ENCODE peak calls at places on chromosomes 11 and 22, in eight cellular contexts. J is effector CD4-positive, alpha-beta T cell; U is WTC11; Q is caudate nucleus; Z is stomach; K is HFFc6; S is NCI-H774; G is tibial nerve. F is an unnamed sample.

GRCh38 chr11:107018902-107019493 is 722 bp upstream of the GUCY1A2 start:
- DNase-seq in K (peak), J (no peak), Q (peak), U (peak), G (peak), Z (peak), S (no peak), F (no peak)

GRCh38 chr11:76626921-76627391 is 43.6 kb downstream of the LRRC32 start:
- DNase-seq in S (no peak), Z (no peak), Q (no peak), G (no peak), U (no peak), K (peak), J (no peak), F (no peak)

GRCh38 chr11:92843455-92843854 is 126.0 kb upstream of the MTNR1B start:
- DNase-seq in Z (no peak), K (no peak), Q (no peak), G (no peak), J (no peak), U (no peak), S (no peak), F (no peak)

GRCh38 chr11:67606150-67606476 is 623 bp upstream of the NDUFV1 start:
- DNase-seq in Q (no peak), U (no peak), J (no peak), G (no peak), Z (no peak), K (no peak), S (no peak), F (no peak)

GRCh38 chr11:72624496-72625201 is 49.6 kb downstream of the PDE2A start:
- DNase-seq in G (peak), S (no peak), K (no peak), Q (no peak), U (no peak), Z (no peak), J (no peak), F (no peak)

GRCh38 chr11:55707029-55707428 is 45.0 kb downstream of the OR4C6 start:
- DNase-seq in G (no peak), U (no peak), J (no peak), Z (no peak), S (no peak), K (peak), Q (no peak), F (no peak)

GRCh38 chr11:26839911-26840705 is 118.2 kb upstream of the SLC5A12 start:
- DNase-seq in G (no peak), K (no peak), Z (no peak), U (no peak), J (no peak), Q (no peak), S (no peak), F (no peak)

GRCh38 chr11:44863231-44863630 is 87.5 kb downstream of the TP53I11 start:
- DNase-seq in Z (no peak), S (no peak), K (no peak), Q (no peak), J (no peak), G (no peak), U (no peak), F (no peak)

GRCh38 chr11:66388746-66389386 is 17.3 kb upstream of the SLC29A2 start:
- DNase-seq in K (peak), Q (peak), S (peak), J (peak), Z (peak), U (peak), G (peak), F (no peak)

GRCh38 chr11:46948378-46949131 is 12.0 kb downstream of the CSTPP1 start:
- DNase-seq in S (peak), Q (no peak), K (peak), Z (no peak), J (no peak), G (no peak), U (no peak), F (no peak)

GRCh38 chr22:43826142-43827093 is 14.3 kb upstream of the EFCAB6 start:
- DNase-seq in J (no peak), S (no peak), G (no peak), K (peak), U (no peak), Q (no peak), Z (peak), F (no peak)

GRCh38 chr11:128604723-128605122 is 17.4 kb upstream of the ETS1 start:
- DNase-seq in G (no peak), S (no peak), Q (no peak), U (no peak), Z (no peak), K (no peak), J (no peak), F (no peak)

GRCh38 chr22:22520020-22520656 is at the start of gene ZNF280A:
- DNase-seq in Q (no peak), S (no peak), Z (no peak), K (no peak), G (peak), J (no peak), U (no peak), F (no peak)

GRCh38 chr22:32202539-32203180 is 2.2 kb downstream of the RFPL2 start:
- DNase-seq in S (peak), Q (no peak), G (no peak), J (no peak), Z (peak), U (peak), K (peak), F (no peak)

GRCh38 chr11:116913000-116913399 is 75.6 kb upstream of the APOA1 start:
- DNase-seq in Z (no peak), J (no peak), S (no peak), G (no peak), K (peak), Q (no peak), U (no peak), F (no peak)

GRCh38 chr11:61473370-61474025 is 35.1 kb upstream of the LRRC10B start:
- DNase-seq in U (no peak), K (peak), S (no peak), Q (peak), G (no peak), Z (no peak), J (no peak), F (no peak)

GRCh38 chr11:19775622-19776021 is 63.0 kb downstream of the NAV2 start:
- DNase-seq in G (no peak), S (no peak), U (no peak), Q (no peak), Z (no peak), J (no peak), K (no peak), F (no peak)

GRCh38 chr11:65868076-65868667 is 4.4 kb downstream of the EFEMP2 start:
- DNase-seq in J (no peak), Z (no peak), Q (no peak), U (peak), G (no peak), S (no peak), K (no peak), F (no peak)

GRCh38 chr11:86515297-86516094 is 140.8 kb downstream of the CCDC81 start:
- DNase-seq in J (no peak), Q (no peak), G (no peak), Z (no peak), S (no peak), K (peak), U (no peak), F (no peak)

GRCh38 chr11:37718431-37718999 is 1120.5 kb upstream of the RAG2 start:
- DNase-seq in K (no peak), Z (no peak), G (no peak), Q (no peak), S (no peak), J (no peak), U (no peak), F (no peak)

GRCh38 chr11:128941573-128942271 is 949 bp downstream of the TP53AIP1 start:
- DNase-seq in U (no peak), J (no peak), G (no peak), K (no peak), Z (no peak), S (no peak), Q (no peak), F (no peak)

GRCh38 chr22:45470871-45471270 is 31.8 kb upstream of the FBLN1 start:
- DNase-seq in J (no peak), Z (no peak), G (no peak), U (no peak), S (no peak), K (no peak), Q (no peak), F (no peak)

GRCh38 chr11:1234771-1235614 is 12.1 kb downstream of the MUC5B start:
- DNase-seq in U (no peak), G (no peak), Z (no peak), S (no peak), Q (no peak), K (no peak), J (no peak), F (no peak)

GRCh38 chr11:86383314-86383713 is 8.6 kb downstream of the CCDC81 start:
- DNase-seq in S (no peak), J (no peak), G (no peak), U (no peak), K (no peak), Z (no peak), Q (no peak), F (no peak)

GRCh38 chr22:39559456-39560105 is 11.0 kb upstream of the CACNA1I start:
- DNase-seq in K (peak), Q (no peak), U (peak), S (no peak), J (no peak), G (no peak), Z (no peak), F (no peak)

GRCh38 chr11:2704896-2705606 is 5.3 kb upstream of the KCNQ1OT1 start:
- DNase-seq in Q (no peak), Z (no peak), K (no peak), G (no peak), S (no peak), U (no peak), J (no peak), F (no peak)

GRCh38 chr22:47168900-47169800 is 406.7 kb downstream of the TBC1D22A start:
- DNase-seq in U (peak), G (no peak), Z (peak), J (no peak), S (no peak), Q (no peak), K (no peak), F (peak)

GRCh38 chr11:2387266-2387982 is 10.3 kb downstream of the CD81 start:
- DNase-seq in G (no peak), Z (no peak), U (no peak), Q (peak), J (no peak), S (no peak), K (peak), F (no peak)

GRCh38 chr11:62104816-62105610 is 18.8 kb upstream of the INCENP start:
- DNase-seq in U (no peak), K (peak), G (peak), Q (no peak), Z (no peak), S (no peak), J (no peak), F (no peak)

GRCh38 chr11:129458756-129459535 is 83.3 kb downstream of the BARX2 start:
- DNase-seq in G (no peak), S (peak), U (no peak), Z (no peak), Q (no peak), J (no peak), K (no peak), F (peak)

GRCh38 chr22:41676134-41676533 is 12.5 kb downstream of the SNU13 start:
- DNase-seq in Q (no peak), U (no peak), G (no peak), K (no peak), S (no peak), J (no peak), Z (no peak), F (no peak)

F was measured in breast epithelium.